ENCODE peak calls at places on chromosome 6, in ten cellular contexts. W is GM04504; B is GM03348; U is BJ; O is left ventricle myocardium superior; J is GM12865; G is OCI-LY7; V is fibroblast of lung; D is NCI-H1092 treated with DMSO at 0.1 percent for 48 hours; Q is activated CD4-positive, alpha-beta T cell treated with anti-CD3 and anti-CD28 coated beads, Interleukin-2, amount 50 U/mL, for 1 hour. R is an unnamed sample.
A peak's percentile ranks its signal among the peaks of the same experiment; 100 is the strongest.

GRCh38 chr6:106973018-106973840 is 1.3 kb downstream of the CD24 start:
- DNase-seq in J (no peak), Q (no peak), W (no peak), V (peak; percentile 6), U (no peak), O (peak; percentile 28), B (no peak), G (peak; percentile 63), D (peak; percentile 63), R (no peak)

GRCh38 chr6:41729624-41730023 is 5.8 kb downstream of the TFEB start:
- DNase-seq in G (no peak), J (no peak), Q (no peak), O (peak; percentile 18), V (no peak), W (no peak), D (no peak), B (no peak), U (no peak), R (no peak)

GRCh38 chr6:81697564-81697963 is 54.9 kb downstream of the TENT5A start:
- DNase-seq in W (peak; percentile 5), J (peak; percentile 3), U (no peak), Q (no peak), O (no peak), G (no peak), D (no peak), V (peak; percentile 70), B (no peak), R (no peak)

GRCh38 chr6:2834262-2834661 is 7.4 kb downstream of the SERPINB1 start:
- DNase-seq in V (no peak), B (no peak), W (no peak), O (no peak), D (no peak), J (no peak), G (no peak), Q (no peak), U (no peak), R (no peak)

GRCh38 chr6:25318589-25318988 is 39.4 kb downstream of the CARMIL1 start:
- DNase-seq in V (no peak), J (no peak), Q (no peak), O (peak; percentile 52), G (no peak), D (peak; percentile 39), U (no peak), B (no peak), W (no peak), R (no peak)

GRCh38 chr6:152979116-152979515 is 3.7 kb downstream of the FBXO5 start:
- DNase-seq in O (no peak), J (no peak), B (no peak), Q (no peak), G (no peak), V (no peak), D (no peak), U (no peak), W (no peak), R (no peak)

GRCh38 chr6:168060521-168060931 is 18.5 kb downstream of the FRMD1 start:
- DNase-seq in G (no peak), U (no peak), J (no peak), V (peak; percentile 49), D (peak; percentile 86), W (peak; percentile 45), O (peak; percentile 83), Q (no peak), B (peak; percentile 69), R (peak; percentile 90)

GRCh38 chr6:109118337-109118736 is 23.0 kb downstream of the CEP57L1 start:
- DNase-seq in O (no peak), J (no peak), B (no peak), G (no peak), D (no peak), V (no peak), W (no peak), Q (no peak), U (no peak), R (no peak)

GRCh38 chr6:33433001-33433559 is 13.2 kb downstream of the SYNGAP1 start:
- DNase-seq in W (no peak), D (no peak), O (no peak), U (no peak), V (no peak), J (no peak), G (no peak), B (no peak), Q (no peak), R (no peak)

GRCh38 chr6:55827818-55828522 is 47.4 kb downstream of the BMP5 start:
- DNase-seq in U (no peak), D (no peak), J (no peak), Q (no peak), G (no peak), V (peak; percentile 13), B (no peak), O (no peak), W (no peak), R (no peak)

GRCh38 chr6:105793132-105793531 is 293.0 kb upstream of the PRDM1 start:
- DNase-seq in O (no peak), G (peak; percentile 81), B (no peak), U (no peak), Q (no peak), J (peak; percentile 69), D (no peak), W (no peak), V (no peak), R (no peak)

GRCh38 chr6:80006541-80006940 is 2.1 kb downstream of the TTK start:
- DNase-seq in Q (no peak), G (no peak), B (no peak), O (no peak), U (no peak), W (no peak), J (no peak), D (no peak), V (no peak), R (no peak)

R was measured in testis.